ENCODE peak calls at places on chromosome 13, in six cellular contexts. K, W, J, G, Z and U are unnamed samples.

GRCh38 chr13:23330356-23330755 is 103.1 kb downstream of the SACS start:
- DNase-seq in K (no peak), W (no peak), J (no peak), G (no peak), Z (no peak), U (no peak)

GRCh38 chr13:112652512-112653458 is 37.1 kb upstream of the ATP11A start:
- DNase-seq in K (no peak), W (no peak), J (no peak), G (no peak), Z (no peak), U (no peak)

GRCh38 chr13:94415484-94415883 is 64.0 kb downstream of the DCT start:
- DNase-seq in K (no peak), W (no peak), J (no peak), G (no peak), Z (no peak), U (no peak)

GRCh38 chr13:113592571-113592970 is 8.0 kb downstream of the TFDP1 start:
- DNase-seq in K (no peak), W (no peak), J (no peak), G (no peak), Z (no peak), U (no peak)

GRCh38 chr13:36432106-36432544 is at the start of gene CCNA1:
- DNase-seq in K (peak), W (no peak), J (peak), G (peak), Z (no peak), U (peak)

GRCh38 chr13:112910016-112910415 is 59.0 kb upstream of the MCF2L start:
- DNase-seq in K (no peak), W (no peak), J (no peak), G (no peak), Z (no peak), U (no peak)

GRCh38 chr13:97856001-97856675 is 97.3 kb upstream of the IPO5 start:
- DNase-seq in K (peak), W (no peak), J (peak), G (peak), Z (no peak), U (no peak)

GRCh38 chr13:31982124-31982523 is 49.5 kb upstream of the FRY start:
- DNase-seq in K (no peak), W (no peak), J (no peak), G (no peak), Z (no peak), U (no peak)

GRCh38 chr13:23183292-23183691 is 2.5 kb downstream of the SGCG start:
- DNase-seq in K (no peak), W (no peak), J (peak), G (no peak), Z (no peak), U (no peak)

GRCh38 chr13:98022210-98022609 is 68.7 kb downstream of the IPO5 start:
- DNase-seq in K (peak), W (no peak), J (peak), G (no peak), Z (no peak), U (no peak)

GRCh38 chr13:80835902-80836301 is 495.0 kb upstream of the SPRY2 start:
- DNase-seq in K (no peak), W (no peak), J (no peak), G (no peak), Z (no peak), U (no peak)

GRCh38 chr13:19982447-19983043 is 24.0 kb downstream of the ZMYM2 start:
- DNase-seq in K (no peak), W (no peak), J (no peak), G (no peak), Z (no peak), U (no peak)

GRCh38 chr13:95156208-95156607 is 145.0 kb downstream of the ABCC4 start:
- DNase-seq in K (peak), W (no peak), J (no peak), G (no peak), Z (no peak), U (no peak)

GRCh38 chr13:21683034-21683733 is 12.3 kb downstream of the FGF9 start:
- DNase-seq in K (peak), W (peak), J (no peak), G (no peak), Z (no peak), U (no peak)

GRCh38 chr13:82165396-82166174 is 1716.7 kb downstream of the SLITRK1 start:
- DNase-seq in K (no peak), W (no peak), J (no peak), G (no peak), Z (no peak), U (no peak)

GRCh38 chr13:79786176-79786575 is 305.2 kb downstream of the NDFIP2 start:
- DNase-seq in K (peak), W (no peak), J (no peak), G (no peak), Z (no peak), U (no peak)

GRCh38 chr13:53788286-53788685 is 759.7 kb downstream of the OLFM4 start:
- DNase-seq in K (no peak), W (no peak), J (no peak), G (no peak), Z (no peak), U (no peak)

GRCh38 chr13:108483981-108484380 is 145.4 kb upstream of the MYO16 start:
- DNase-seq in K (no peak), W (no peak), J (no peak), G (no peak), Z (no peak), U (no peak)

GRCh38 chr13:112779856-112780604 is 90.2 kb downstream of the ATP11A start:
- DNase-seq in K (peak), W (no peak), J (no peak), G (no peak), Z (no peak), U (no peak)

GRCh38 chr13:113044431-113045114 is 61.0 kb upstream of the F7 start:
- DNase-seq in K (no peak), W (no peak), J (no peak), G (no peak), Z (no peak), U (no peak)

DNA sequence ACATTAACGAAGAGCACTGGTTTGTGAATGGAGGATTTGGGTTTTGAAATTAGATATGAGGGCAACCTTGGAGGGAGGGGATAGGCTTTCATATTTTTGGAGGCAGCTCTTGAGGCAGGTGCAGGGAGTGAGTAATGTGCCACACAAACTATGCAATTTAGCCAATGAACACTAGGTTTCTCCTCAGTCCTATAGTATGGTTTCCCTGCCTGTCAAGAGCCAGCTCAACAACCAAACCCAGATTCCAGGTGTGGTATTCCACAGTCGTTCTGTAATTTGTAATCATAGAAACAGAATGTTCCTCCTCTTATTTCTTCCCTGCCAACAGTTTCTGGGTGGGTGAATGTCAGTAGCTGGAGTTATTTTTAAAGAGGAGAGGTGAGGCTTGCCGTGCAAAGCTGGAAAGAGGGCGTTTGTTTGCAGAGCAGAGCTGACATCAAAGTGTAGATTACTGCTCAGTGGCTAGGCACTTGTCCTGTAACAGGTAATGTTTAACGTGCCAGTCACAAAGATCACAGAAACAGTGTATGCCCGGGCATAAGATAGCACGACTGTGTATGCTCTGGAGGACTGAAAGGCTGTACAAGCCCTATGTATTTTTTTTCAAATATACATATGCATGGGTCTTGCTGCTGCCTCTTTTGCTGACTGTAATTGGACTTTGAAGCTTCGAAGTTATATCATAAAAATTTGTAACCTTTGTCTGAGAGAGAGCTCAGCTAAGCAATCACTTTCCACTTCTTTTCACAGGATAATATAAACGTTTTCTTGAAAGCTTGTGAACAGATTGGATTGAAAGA is 124.3 kb downstream of the LMO7 start:
- DNase-seq in K (peak), W (no peak), J (peak), G (peak), Z (no peak), U (no peak)
- TF ChIP-seq CTCF in K (no peak), W (peak), J (peak), G (peak), Z (peak), U (no peak)

DNA sequence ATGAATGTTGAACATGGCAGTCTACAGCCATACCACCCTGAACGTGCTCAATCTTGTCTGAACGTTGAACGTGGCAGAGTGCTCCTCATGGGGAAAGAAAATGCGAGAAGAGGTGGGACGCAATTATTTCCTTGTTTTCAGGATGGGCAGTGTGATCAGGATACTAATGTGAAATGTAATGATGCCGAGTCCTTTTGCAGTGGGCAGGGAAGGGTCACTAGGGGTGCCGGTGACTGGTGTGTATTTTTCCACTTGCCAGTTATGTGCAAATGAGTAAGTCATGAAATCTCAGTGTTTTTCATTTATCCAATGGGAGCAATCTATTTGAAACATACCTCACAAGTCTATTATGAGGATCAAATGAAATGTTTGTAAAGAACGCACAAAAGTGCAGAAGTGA is 84.8 kb downstream of the LNX2 start:
- DNase-seq in K (no peak), W (no peak), J (no peak), G (no peak), Z (no peak), U (no peak)
- TF ChIP-seq CTCF in K (no peak), W (no peak), J (no peak), G (no peak), Z (no peak), U (no peak)

DNA sequence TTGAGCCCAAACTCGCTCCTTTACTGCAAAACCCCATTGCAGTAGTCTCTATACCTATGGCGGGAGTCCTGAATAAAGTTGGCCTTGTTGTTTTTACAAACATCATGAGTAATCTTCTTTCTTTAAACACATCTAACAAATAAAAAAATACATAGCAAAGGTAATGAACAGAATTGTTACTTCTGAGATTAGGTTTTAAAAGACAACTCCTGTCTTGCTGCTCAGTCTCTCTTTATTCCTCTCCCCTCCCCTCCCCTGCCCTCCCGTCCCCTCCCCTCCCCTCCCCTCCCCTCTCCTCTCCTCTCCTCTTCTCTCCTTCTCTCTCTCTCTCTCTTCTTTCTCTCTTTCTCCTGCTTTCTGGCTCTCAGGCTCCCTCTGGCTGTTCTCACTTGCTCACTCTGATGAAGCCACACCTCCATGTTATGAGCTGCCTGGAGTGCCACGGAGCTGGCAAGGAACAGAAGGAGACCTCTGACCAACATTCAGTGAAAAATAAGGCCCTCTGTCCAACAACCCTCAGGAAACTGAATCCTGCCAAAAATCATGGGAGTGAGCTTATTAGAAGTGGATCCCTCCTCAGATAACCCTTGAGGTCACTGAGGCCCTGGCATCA is 300.7 kb upstream of the MIR17HG start:
- DNase-seq in K (no peak), W (no peak), J (no peak), G (no peak), Z (no peak), U (no peak)
- TF ChIP-seq CTCF in K (no peak), W (no peak), J (no peak), G (no peak), Z (no peak), U (no peak)

GRCh38 chr13:73286177-73286576 is 227.4 kb downstream of the KLF5 start:
- DNase-seq in K (no peak), W (no peak), J (no peak), G (no peak), Z (no peak), U (no peak)
- TF ChIP-seq CTCF in K (no peak), W (peak), J (no peak), G (no peak), Z (no peak), U (no peak)